ENCODE peak calls at places on chromosome 18, in seven cellular contexts. M is amniotic stem cell; P is memory B cell; R is germinal center; E is cardiac muscle cell; D is activated CD4-positive, alpha-beta T cell treated with anti-CD3 and anti-CD28 coated beads, Interleukin-2, amount 10 ng/mL, durations not matched to agents 7 days and 5 days; X is tibial nerve. W is an unnamed sample.
A peak's percentile ranks its signal among the peaks of the same experiment; 100 is the strongest.

GRCh38 chr18:9536354-9537152 is 61.2 kb downstream of the RALBP1 start:
- DNase-seq in M (no peak), P (no peak), R (no peak), E (no peak), D (no peak), X (no peak), W (no peak)

GRCh38 chr18:49048361-49048760 is 97.6 kb upstream of the SMAD7 start:
- DNase-seq in M (peak; percentile 25), P (no peak), R (no peak), E (peak; percentile 38), D (no peak), X (no peak), W (no peak)

GRCh38 chr18:31553800-31554199 is 37.9 kb upstream of the TTR start:
- DNase-seq in M (no peak), P (no peak), R (no peak), E (no peak), D (no peak), X (no peak), W (no peak)

GRCh38 chr18:23258566-23259265 is 123.4 kb downstream of the CABLES1 start:
- DNase-seq in M (no peak), P (no peak), R (no peak), E (no peak), D (no peak), X (no peak), W (no peak)

GRCh38 chr18:47113796-47114540 is 36.3 kb downstream of the HDHD2 start:
- DNase-seq in M (no peak), P (no peak), R (no peak), E (no peak), D (no peak), X (no peak), W (no peak)

GRCh38 chr18:11880586-11881304 is 27.4 kb downstream of the MPPE1 start:
- DNase-seq in M (no peak), P (no peak), R (no peak), E (no peak), D (no peak), X (no peak), W (no peak)

GRCh38 chr18:12882416-12882815 is 1.6 kb downstream of the PTPN2 start:
- DNase-seq in M (no peak), P (no peak), R (no peak), E (no peak), D (no peak), X (no peak), W (no peak)

GRCh38 chr18:59994357-59994756 is 94.6 kb downstream of the PMAIP1 start:
- DNase-seq in M (no peak), P (no peak), R (peak; percentile 23), E (peak; percentile 6), D (no peak), X (no peak), W (no peak)

GRCh38 chr18:76985951-76986236 is 146.7 kb downstream of the MBP start:
- DNase-seq in M (no peak), P (peak; percentile 2), R (no peak), E (no peak), D (no peak), X (no peak), W (no peak)

GRCh38 chr18:48902856-48903601 is 47.7 kb downstream of the SMAD7 start:
- DNase-seq in M (no peak), P (no peak), R (no peak), E (peak; percentile 89), D (no peak), X (peak; percentile 42), W (no peak)

GRCh38 chr18:45227004-45227403 is 388.3 kb upstream of the SLC14A2 start:
- DNase-seq in M (no peak), P (no peak), R (no peak), E (no peak), D (no peak), X (no peak), W (no peak)

W was measured in naive B cell.